ENCODE peak calls at places on chromosome 22, in five cellular contexts. G is PC-3, T is body of pancreas, A is IMR-90, P is prostate gland. Y is an unnamed sample.

GRCh38 chr22:27719535-27720227 is 81.9 kb downstream of the MN1 start:
- DNase-seq in G (no peak), T (no peak), A (peak; percentile 16), P (peak; percentile 67), Y (peak; percentile 59)

GRCh38 chr22:30021881-30022619 is 58.2 kb upstream of the HORMAD2 start:
- DNase-seq in G (no peak), T (no peak), A (no peak), P (peak; percentile 27), Y (no peak)

GRCh38 chr22:39292561-39293074 is 26.8 kb downstream of the RPL3 start:
- DNase-seq in G (peak; percentile 87), T (peak; percentile 96), A (peak; percentile 92), P (peak; percentile 88), Y (peak; percentile 95)

GRCh38 chr22:47090591-47091240 is 328.3 kb downstream of the TBC1D22A start:
- DNase-seq in G (no peak), T (no peak), A (peak; percentile 60), P (no peak), Y (no peak)

GRCh38 chr22:23193882-23194281 is 13.6 kb downstream of the BCR start:
- DNase-seq in G (no peak), T (no peak), A (peak; percentile 27), P (no peak), Y (no peak)

GRCh38 chr22:46149998-46150549 is at the start of gene PPARA:
- DNase-seq in G (peak; percentile 69), T (peak; percentile 96), A (peak; percentile 60), P (peak; percentile 91), Y (peak; percentile 98)

GRCh38 chr22:23402275-23403151 is 177.6 kb downstream of the IGLL1 start:
- DNase-seq in G (peak; percentile 74), T (peak; percentile 88), A (peak; percentile 19), P (peak; percentile 87), Y (peak; percentile 82)

GRCh38 chr22:38869663-38870062 is 2.4 kb downstream of the CBX6 start:
- DNase-seq in G (no peak), T (no peak), A (no peak), P (no peak), Y (no peak)

GRCh38 chr22:23774922-23775436 is 2.3 kb downstream of the MMP11 start:
- DNase-seq in G (no peak), T (no peak), A (peak; percentile 33), P (no peak), Y (no peak)

GRCh38 chr22:21683401-21683811 is 17.6 kb downstream of the PPIL2 start:
- DNase-seq in G (no peak), T (peak; percentile 89), A (no peak), P (no peak), Y (no peak)

GRCh38 chr22:38566726-38567504 is 3.1 kb downstream of the DMC1 start:
- DNase-seq in G (no peak), T (no peak), A (no peak), P (no peak), Y (no peak)

GRCh38 chr22:48901324-48901723 is 926.3 kb downstream of the BRD1 start:
- DNase-seq in G (no peak), T (no peak), A (no peak), P (no peak), Y (no peak)

GRCh38 chr22:39179401-39179827 is 26.9 kb upstream of the CBX7 start:
- DNase-seq in G (no peak), T (no peak), A (no peak), P (no peak), Y (no peak)

GRCh38 chr22:23708270-23708669 is 17.5 kb downstream of the RGL4 start:
- DNase-seq in G (no peak), T (no peak), A (no peak), P (no peak), Y (no peak)

GRCh38 chr22:23067691-23068090 is 2.6 kb upstream of the GNAZ start:
- DNase-seq in G (peak; percentile 20), T (no peak), A (no peak), P (no peak), Y (no peak)

GRCh38 chr22:18066181-18066859 is 11.5 kb upstream of the PEX26 start:
- DNase-seq in G (no peak), T (no peak), A (no peak), P (no peak), Y (peak; percentile 32)

GRCh38 chr22:25365491-25366261 is 146.2 kb downstream of the CRYBB2 start:
- DNase-seq in G (no peak), T (no peak), A (no peak), P (no peak), Y (peak; percentile 37)

GRCh38 chr22:42280836-42281235 is 10.4 kb upstream of the TCF20 start:
- DNase-seq in G (no peak), T (no peak), A (no peak), P (no peak), Y (no peak)

GRCh38 chr22:48332438-48333322 is 1495.0 kb downstream of the BRD1 start:
- DNase-seq in G (no peak), T (no peak), A (no peak), P (no peak), Y (no peak)

GRCh38 chr22:32122899-32123298 is 36.2 kb downstream of the C22orf42 start:
- DNase-seq in G (no peak), T (no peak), A (no peak), P (no peak), Y (no peak)

GRCh38 chr22:26903030-26903856 is 245.9 kb downstream of the MIAT start:
- DNase-seq in G (no peak), T (no peak), A (no peak), P (no peak), Y (no peak)

GRCh38 chr22:48945621-48946458 is 881.8 kb downstream of the BRD1 start:
- DNase-seq in G (no peak), T (no peak), A (no peak), P (peak; percentile 3), Y (no peak)

GRCh38 chr22:31102441-31103081 is 4.8 kb downstream of the SELENOM start:
- DNase-seq in G (peak; percentile 23), T (peak; percentile 37), A (peak; percentile 98), P (no peak), Y (peak; percentile 88)

GRCh38 chr22:32706149-32706548 is 95.4 kb upstream of the TIMP3 start:
- DNase-seq in G (no peak), T (no peak), A (no peak), P (no peak), Y (no peak)

GRCh38 chr22:30305519-30305905 is 16.2 kb upstream of the CASTOR1 start:
- DNase-seq in G (no peak), T (peak; percentile 48), A (no peak), P (no peak), Y (peak; percentile 92)

GRCh38 chr22:35598396-35598710 is 18.8 kb downstream of the MB start:
- DNase-seq in G (no peak), T (no peak), A (no peak), P (no peak), Y (peak; percentile 7)
- H3K4me1 ChIP-seq in G (peaks cover 17% of the 10 kb centered on the region), T (peaks cover 16% of the 10 kb centered on the region), A (peaks cover 6% of the 10 kb centered on the region), P (no peaks in the 10 kb centered on the region), Y (peaks cover 3% of the 10 kb centered on the region)

DNA sequence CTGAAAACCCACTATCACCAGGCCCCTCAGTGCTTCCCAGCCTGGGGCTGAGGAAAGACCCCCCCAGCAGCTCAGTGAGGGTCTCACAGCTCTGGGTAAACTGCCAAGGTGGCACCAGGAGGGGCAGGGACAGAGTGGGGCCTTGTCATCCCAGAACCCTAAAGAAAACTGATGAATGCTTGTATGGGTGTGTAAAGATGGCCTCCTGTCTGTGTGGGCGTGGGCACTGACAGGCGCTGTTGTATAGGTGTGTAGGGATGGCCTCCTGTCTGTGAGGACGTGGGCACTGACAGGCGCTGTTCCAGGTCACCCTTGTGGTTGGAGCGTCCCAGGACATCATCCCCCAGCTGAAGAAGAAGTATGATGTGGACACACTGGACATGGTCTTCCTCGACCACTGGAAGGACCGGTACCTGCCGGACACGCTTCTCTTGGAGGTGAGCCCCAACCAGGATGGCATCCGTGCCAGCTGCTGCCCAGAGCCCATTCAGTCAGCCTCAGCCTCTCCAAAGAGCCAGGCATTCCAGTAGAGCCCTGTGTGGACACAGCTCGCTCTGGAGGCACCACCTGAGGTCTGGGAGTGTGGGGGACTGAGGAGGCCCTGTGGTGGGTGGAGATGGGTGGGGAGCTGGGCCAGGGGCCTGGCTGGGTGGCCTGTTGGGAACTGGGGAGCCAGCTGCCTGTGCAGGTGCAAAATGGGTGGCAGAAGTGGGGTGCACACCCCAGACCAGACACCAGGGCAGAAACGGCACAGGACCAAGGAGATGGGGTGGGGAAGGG is 22.4 kb upstream of the TXNRD2 start:
- DNase-seq in G (no peak), T (no peak), A (no peak), P (no peak), Y (peak; percentile 12)
- H3K27me3 ChIP-seq in G (no peaks in the 10 kb centered on the region), T (no peaks in the 10 kb centered on the region), A (no peaks in the 10 kb centered on the region), P (no peaks in the 10 kb centered on the region), Y (no peaks in the 10 kb centered on the region)

DNA sequence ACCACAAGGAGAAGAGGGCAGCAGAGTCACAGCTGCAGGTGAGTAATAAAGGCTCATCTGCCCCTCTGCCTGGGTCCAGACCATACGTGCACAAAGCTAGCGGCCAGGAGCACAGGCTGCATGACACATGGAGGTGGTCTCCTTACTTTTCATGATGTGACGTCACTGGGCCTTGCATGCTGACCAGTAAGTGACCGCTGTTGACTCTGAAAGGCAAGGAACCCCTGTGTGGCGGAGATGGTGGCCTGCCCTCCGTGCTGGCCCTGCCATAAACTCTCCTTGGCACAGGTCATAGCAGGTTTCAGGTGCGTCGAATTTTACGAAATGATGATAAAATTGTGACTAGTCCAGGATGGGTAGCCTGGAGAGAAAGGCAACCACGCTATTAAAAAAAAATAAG is 7.6 kb upstream of the PARVG start:
- DNase-seq in G (no peak), T (no peak), A (no peak), P (no peak), Y (no peak)
- H3K4me3 ChIP-seq in G (no peak overlapping the region), T (no peak overlapping the region), A (no peak overlapping the region), P (no peak overlapping the region), Y (no peak overlapping the region)

GRCh38 chr22:49962012-49962750 is 1.6 kb downstream of the PIM3 start:
- DNase-seq in G (peak; percentile 83), T (peak; percentile 86), A (peak; percentile 93), P (peak; percentile 92), Y (peak; percentile 89)
- H3K4me1 ChIP-seq in G (peaks cover 26% of the 10 kb centered on the region), T (peaks cover 63% of the 10 kb centered on the region), A (peaks cover 31% of the 10 kb centered on the region), P (peaks cover 15% of the 10 kb centered on the region), Y (peaks cover 19% of the 10 kb centered on the region)

DNA sequence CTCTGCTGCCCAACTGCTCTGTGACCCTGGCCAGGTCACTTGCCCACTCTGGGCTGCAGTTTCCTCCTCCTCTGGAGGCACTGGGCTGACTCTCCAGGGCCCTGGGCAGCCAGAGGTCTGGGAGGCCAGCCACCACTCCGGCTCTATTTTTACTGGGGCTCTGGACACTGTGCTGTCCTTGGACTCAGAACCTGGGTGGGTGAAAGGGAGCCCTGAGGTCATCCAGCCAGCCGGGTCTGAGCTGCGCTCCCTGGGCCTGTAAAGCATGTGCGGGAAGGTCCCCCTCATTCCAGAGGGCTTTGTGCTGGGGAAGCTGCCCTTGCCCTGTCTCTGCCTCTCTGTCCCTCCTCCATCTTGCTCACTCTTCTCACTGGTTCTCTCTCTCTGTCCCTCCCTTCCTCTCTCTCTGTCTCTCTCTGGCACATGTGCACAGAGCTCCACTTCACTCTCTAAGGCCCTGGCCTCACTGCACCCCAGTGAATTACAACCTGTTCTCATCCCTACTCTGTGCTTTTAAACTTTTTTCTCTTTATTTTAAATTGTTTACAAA is 24.6 kb downstream of the MB start:
- DNase-seq in G (no peak), T (no peak), A (no peak), P (no peak), Y (no peak)
- H3K27me3 ChIP-seq in G (no peaks in the 10 kb centered on the region), T (no peaks in the 10 kb centered on the region), A (peaks cover 8% of the 10 kb centered on the region), P (no peaks in the 10 kb centered on the region), Y (no peaks in the 10 kb centered on the region)

Y was measured in right cardiac atrium.